ENCODE peak calls at places on chromosome 17, in eight cellular contexts. K is fibroblast of lung; P is left lung; E is CD4-positive, CD25-positive, alpha-beta regulatory T cell; X is AG04450; D is adrenal gland; W is heart left ventricle; J is lung. N is an unnamed sample.

GRCh38 chr17:75181608-75182318 is 996 bp downstream of the SUMO2 start:
- DNase-seq in X (no peak), E (peak), K (no peak), D (no peak), J (no peak), W (no peak), P (no peak), N (no peak)

GRCh38 chr17:79740413-79740812 is 9.7 kb downstream of the ENPP7 start:
- DNase-seq in E (no peak), P (no peak), X (no peak), J (no peak), D (no peak), W (no peak), K (peak), N (no peak)

GRCh38 chr17:13765701-13766100 is 164.0 kb upstream of the HS3ST3A1 start:
- DNase-seq in W (no peak), D (no peak), K (peak), P (no peak), J (no peak), E (no peak), X (no peak), N (no peak)

GRCh38 chr17:40095944-40096791 is 4.2 kb downstream of the NR1D1 start:
- DNase-seq in E (peak), J (peak), W (peak), K (no peak), X (no peak), P (peak), D (peak), N (no peak)

GRCh38 chr17:41823141-41823524 is 10.3 kb downstream of the FKBP10 start:
- DNase-seq in D (no peak), J (no peak), P (no peak), W (no peak), X (no peak), K (no peak), E (no peak), N (no peak)

GRCh38 chr17:10743316-10744009 is 13.6 kb upstream of the TMEM220 start:
- DNase-seq in K (peak), W (no peak), E (no peak), P (no peak), J (no peak), D (peak), X (no peak), N (no peak)

GRCh38 chr17:55324296-55324978 is 59.7 kb downstream of the HLF start:
- DNase-seq in P (no peak), K (no peak), J (no peak), D (no peak), E (peak), W (no peak), X (no peak), N (no peak)

GRCh38 chr17:48998557-48999440 is 1.6 kb downstream of the IGF2BP1 start:
- DNase-seq in W (no peak), J (no peak), P (no peak), K (peak), D (no peak), E (no peak), X (no peak), N (no peak)

GRCh38 chr17:59365383-59365981 is 34.0 kb downstream of the YPEL2 start:
- DNase-seq in E (peak), K (no peak), P (no peak), W (peak), D (no peak), J (no peak), X (no peak), N (no peak)

GRCh38 chr17:40903129-40903847 is 18.2 kb upstream of the KRT20 start:
- DNase-seq in J (no peak), X (no peak), D (no peak), P (no peak), E (no peak), W (no peak), K (peak), N (no peak)

GRCh38 chr17:35969558-35970442 is 11.5 kb downstream of the CCL16 start:
- DNase-seq in W (peak), X (peak), K (peak), P (peak), J (peak), D (peak), E (peak), N (peak)

GRCh38 chr17:48100591-48101011 is 677 bp downstream of the CBX1 start:
- DNase-seq in J (peak), K (peak), X (peak), P (peak), W (peak), E (no peak), D (peak), N (no peak)

DNA sequence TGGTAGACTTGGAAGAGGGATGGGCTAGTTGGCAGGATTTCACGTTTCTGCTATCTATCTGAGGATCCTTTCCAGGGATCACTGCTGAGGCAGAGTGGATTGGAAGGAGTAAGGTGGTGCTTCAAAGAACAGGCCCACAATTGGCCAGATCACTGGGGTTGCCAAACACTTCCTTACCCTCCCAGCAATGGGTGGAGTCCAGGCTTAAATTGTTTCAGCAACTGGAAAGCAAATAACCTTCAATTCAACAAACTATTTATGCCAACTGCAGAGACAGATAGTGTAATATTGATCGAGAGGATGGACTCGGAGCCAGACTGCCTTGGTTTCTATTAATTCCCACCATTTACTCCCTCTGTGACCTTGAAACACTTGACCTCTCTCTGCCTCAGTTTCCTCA is 2.1 kb downstream of the ARRB2 start:
- DNase-seq in W (no peak), X (no peak), D (no peak), J (no peak), P (no peak), K (no peak), E (peak), N (no peak)
- H3K27ac ChIP-seq in W (peak), X (no peak), D (peak), J (no peak), P (peak), K (no peak), E (peak), N (no peak)

GRCh38 chr17:57914274-57915147 is 40.7 kb downstream of the CUEDC1 start:
- DNase-seq in D (no peak), K (no peak), P (no peak), J (no peak), W (no peak), E (no peak), X (no peak), N (no peak)
- H3K27ac ChIP-seq in D (peak), K (no peak), P (peak), J (peak), W (peak), E (no peak), X (no peak), N (peak)

GRCh38 chr17:801660-802059 is 19.5 kb downstream of the MRM3 start:
- DNase-seq in X (no peak), K (peak), D (no peak), W (no peak), J (no peak), E (no peak), P (no peak), N (no peak)
- H3K27ac ChIP-seq in X (no peak), K (no peak), D (no peak), W (no peak), J (no peak), E (no peak), P (no peak), N (no peak)

GRCh38 chr17:82035488-82035887 is 2.0 kb downstream of the DCXR start:
- DNase-seq in W (no peak), D (no peak), P (no peak), K (no peak), J (no peak), X (no peak), E (no peak), N (no peak)
- H3K27ac ChIP-seq in W (no peak), D (no peak), P (no peak), K (no peak), J (no peak), X (no peak), E (no peak), N (no peak)

GRCh38 chr17:57034807-57035754 is 50.0 kb upstream of the AKAP1 start:
- DNase-seq in X (no peak), J (no peak), W (no peak), P (peak), K (no peak), D (no peak), E (no peak), N (no peak)

GRCh38 chr17:57037401-57037800 is 47.6 kb upstream of the AKAP1 start:
- DNase-seq in E (no peak), X (no peak), W (no peak), D (no peak), J (no peak), K (no peak), P (no peak), N (no peak)

GRCh38 chr17:57035971-57036481 is 49.0 kb upstream of the AKAP1 start:
- DNase-seq in P (peak), D (peak), J (peak), E (no peak), X (no peak), K (no peak), W (peak), N (no peak)

GRCh38 chr17:57032343-57032742 is 52.7 kb upstream of the AKAP1 start:
- DNase-seq in X (no peak), E (no peak), D (no peak), W (peak), P (peak), J (no peak), K (no peak), N (no peak)

GRCh38 chr17:57033296-57033695 is 51.8 kb upstream of the AKAP1 start:
- DNase-seq in D (no peak), W (peak), K (no peak), X (no peak), P (peak), E (no peak), J (peak), N (no peak)
- H3K27ac ChIP-seq in D (no peak), W (peak), K (no peak), X (no peak), P (peak), E (no peak), J (peak), N (no peak)

DNA sequence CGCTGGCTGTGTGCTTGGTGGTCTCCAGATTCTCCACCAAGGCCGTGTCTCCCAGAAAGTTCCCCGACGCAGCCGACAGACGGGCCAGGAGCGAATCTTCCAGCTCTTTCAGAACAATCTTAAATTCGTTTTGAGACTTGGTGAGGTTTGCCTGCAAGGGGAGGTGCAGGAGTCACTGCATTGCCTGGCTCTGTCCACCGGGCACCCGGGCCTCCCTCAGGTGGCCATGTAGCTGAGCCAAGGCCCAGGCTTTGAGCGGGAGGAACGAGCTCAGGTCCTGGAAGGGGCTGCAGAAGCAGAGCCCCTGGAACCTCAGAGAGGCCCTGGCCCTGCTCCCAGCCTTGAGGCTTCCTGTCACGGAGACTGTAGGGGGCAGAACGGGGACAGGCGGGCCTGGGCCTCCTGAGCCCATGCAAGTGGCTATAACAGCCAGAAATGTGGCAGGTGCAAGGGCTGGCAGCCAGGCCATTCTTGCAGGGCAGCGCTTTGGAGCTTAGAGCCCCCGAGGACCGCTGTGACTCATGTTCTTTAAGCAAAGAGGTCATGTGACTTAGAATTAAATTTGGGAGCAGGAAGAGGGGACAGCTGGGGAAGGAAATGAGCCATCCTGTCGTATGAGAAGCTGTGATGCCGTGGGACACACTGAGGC is 72.4 kb downstream of the PGS1 start:
- DNase-seq in P (no peak), K (no peak), W (no peak), E (no peak), X (no peak), D (no peak), J (no peak), N (no peak)
- H3K27ac ChIP-seq in P (no peak), K (no peak), W (no peak), E (no peak), X (no peak), D (no peak), J (no peak), N (no peak)

DNA sequence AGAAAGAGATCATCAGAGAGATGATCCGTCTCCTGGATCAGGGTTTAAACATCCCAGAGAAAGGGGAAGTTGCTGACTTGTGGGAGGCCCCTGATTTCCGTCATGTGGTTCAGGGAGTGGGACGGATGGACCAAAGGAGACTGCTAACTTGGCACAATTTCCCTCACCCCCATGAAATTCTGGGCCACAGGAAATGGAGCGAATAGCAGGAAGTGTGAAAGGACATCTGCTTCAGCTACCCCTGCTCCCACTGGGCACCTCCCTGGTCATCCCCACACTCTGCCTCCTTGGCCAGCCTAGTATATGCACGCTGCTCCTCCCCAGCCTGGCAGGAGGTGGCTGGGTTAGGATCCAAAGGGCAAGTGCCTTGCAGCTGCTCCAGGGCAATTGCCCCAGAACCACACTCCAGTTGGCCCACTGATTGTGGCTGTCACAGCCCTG is 1.3 kb downstream of the ARRB2 start:
- DNase-seq in X (no peak), J (peak), D (peak), K (no peak), P (peak), W (peak), E (no peak), N (no peak)
- H3K27ac ChIP-seq in X (no peak), J (no peak), D (peak), K (no peak), P (peak), W (peak), E (peak), N (peak)

N was measured in caudate nucleus.